ENCODE peak calls at places on chromosomes 11 and 22, in seven cellular contexts. B is NCI-H82, F is activated gamma-delta T cell treated with Interleukin-2 at 50 U/mL for 16 hours, L is EL, Y is EH, D is memory B cell, T is uterus. I is an unnamed sample.

GRCh38 chr11:1391165-1392010 is 1.7 kb downstream of the BRSK2 start:
- DNase-seq in F (no peak), L (no peak), T (no peak), Y (no peak), B (peak), D (no peak), I (peak)

GRCh38 chr11:111982019-111982464 is 43.2 kb upstream of the DLAT start:
- DNase-seq in T (peak), Y (peak), B (peak), F (peak), L (peak), D (peak), I (no peak)

GRCh38 chr11:27411330-27411729 is 48.3 kb upstream of the CCDC34 start:
- DNase-seq in Y (no peak), F (no peak), D (no peak), L (no peak), B (no peak), T (no peak), I (no peak)

GRCh38 chr22:31800065-31800464 is 46.2 kb downstream of the DEPDC5 start:
- DNase-seq in Y (peak), L (peak), T (no peak), F (no peak), D (no peak), B (no peak), I (no peak)

GRCh38 chr11:66617148-66617814 is 851 bp downstream of the RBM14 start:
- DNase-seq in D (no peak), Y (peak), F (no peak), B (no peak), L (peak), T (no peak), I (peak)

GRCh38 chr11:66071326-66071870 is 1.3 kb downstream of the PACS1 start:
- DNase-seq in L (no peak), B (no peak), T (no peak), F (peak), D (no peak), Y (no peak), I (no peak)

GRCh38 chr22:17562906-17563870 is at the start of gene SLC25A18:
- DNase-seq in Y (no peak), F (no peak), D (no peak), T (peak), B (peak), L (no peak), I (peak)

GRCh38 chr22:38872831-38873248 is 824 bp upstream of the CBX6 start:
- DNase-seq in L (peak), F (no peak), B (peak), D (no peak), Y (peak), T (peak), I (peak)

GRCh38 chr22:42283288-42284229 is 13.1 kb upstream of the TCF20 start:
- DNase-seq in F (no peak), Y (no peak), T (no peak), D (no peak), B (no peak), L (peak), I (no peak)

GRCh38 chr11:134052988-134053945 is 15.6 kb upstream of the JAM3 start:
- DNase-seq in Y (no peak), D (no peak), B (peak), L (no peak), F (no peak), T (no peak), I (no peak)

GRCh38 chr22:39776295-39776694 is 117.3 kb downstream of the ENTHD1 start:
- DNase-seq in L (no peak), T (no peak), D (no peak), B (no peak), Y (no peak), F (no peak), I (no peak)

I was measured in psoas muscle.